ENCODE peak calls at places on chromosomes 3 and 15, in four cellular contexts. F is psoas muscle, M is A673, C is A549. N is an unnamed sample.

GRCh38 chr15:40928351-40928974 is 677 bp upstream of the DLL4 start:
- DNase-seq in M (no peak), F (no peak), C (no peak), N (no peak)

GRCh38 chr15:68668926-68669600 is 90.3 kb downstream of the CORO2B start:
- DNase-seq in M (no peak), C (no peak), F (no peak), N (no peak)

GRCh38 chr3:58101499-58102370 is 93.5 kb downstream of the FLNB start:
- DNase-seq in F (no peak), M (no peak), C (no peak), N (no peak)

GRCh38 chr15:101091080-101092017 is 160.5 kb downstream of the CHSY1 start:
- DNase-seq in M (no peak), F (peak; percentile 58), C (no peak), N (no peak)

GRCh38 chr15:79812536-79812935 is 84.3 kb downstream of the MTHFS start:
- DNase-seq in M (no peak), F (no peak), C (no peak), N (no peak)

GRCh38 chr15:81280086-81280485 is 43.9 kb downstream of the STARD5 start:
- DNase-seq in M (no peak), F (no peak), C (no peak), N (no peak)

GRCh38 chr3:196274585-196274984 is 12.9 kb downstream of the PCYT1A start:
- DNase-seq in F (no peak), M (no peak), C (no peak), N (peak; percentile 91)

GRCh38 chr3:18758047-18758704 is 333.0 kb upstream of the SATB1 start:
- DNase-seq in C (peak; percentile 1), M (peak; percentile 56), F (no peak), N (peak; percentile 88)

GRCh38 chr3:71728632-71729342 is 3.6 kb upstream of the EIF4E3 start:
- DNase-seq in M (peak; percentile 21), C (no peak), F (no peak), N (peak; percentile 64)

GRCh38 chr15:48541659-48542334 is 103.7 kb downstream of the FBN1 start:
- DNase-seq in M (peak; percentile 45), C (no peak), F (no peak), N (no peak)

GRCh38 chr15:88250826-88251225 is 5.7 kb downstream of the NTRK3 start:
- DNase-seq in M (no peak), F (no peak), C (no peak), N (no peak)

GRCh38 chr3:185815391-185816282 is 9.2 kb downstream of the IGF2BP2 start:
- DNase-seq in C (no peak), F (no peak), M (no peak), N (no peak)

GRCh38 chr3:66393486-66394260 is 107.1 kb downstream of the LRIG1 start:
- DNase-seq in M (no peak), C (no peak), F (no peak), N (no peak)

GRCh38 chr3:150783920-150784746 is 21.2 kb upstream of the SIAH2 start:
- DNase-seq in C (no peak), M (no peak), F (no peak), N (no peak)

GRCh38 chr3:171285287-171285686 is 174.9 kb downstream of the TNIK start:
- DNase-seq in C (no peak), F (no peak), M (no peak), N (no peak)

GRCh38 chr15:94417464-94418293 is 186.3 kb downstream of the MCTP2 start:
- DNase-seq in F (no peak), M (no peak), C (no peak), N (no peak)

GRCh38 chr3:133745981-133746721 is at the start of gene TF:
- DNase-seq in C (no peak), F (no peak), M (no peak), N (peak; percentile 22)

GRCh38 chr3:141093397-141093796 is 42.2 kb downstream of the SPSB4 start:
- DNase-seq in M (peak; percentile 40), C (no peak), F (no peak), N (no peak)

GRCh38 chr3:64792458-64792857 is 104.7 kb upstream of the ADAMTS9 start:
- DNase-seq in C (no peak), F (no peak), M (no peak), N (no peak)

GRCh38 chr3:179100652-179101051 is 29.0 kb upstream of the ZMAT3 start:
- DNase-seq in F (peak; percentile 19), C (no peak), M (no peak), N (no peak)

GRCh38 chr3:42709621-42710020 is 7.0 kb upstream of the HHATL start:
- DNase-seq in C (no peak), M (no peak), F (no peak), N (no peak)

GRCh38 chr15:27820232-27820631 is 278.9 kb downstream of the OCA2 start:
- DNase-seq in F (no peak), C (no peak), M (no peak), N (no peak)

GRCh38 chr15:98241032-98241554 is 280.6 kb downstream of the ARRDC4 start:
- DNase-seq in F (no peak), M (no peak), C (no peak), N (no peak)

GRCh38 chr3:63872135-63872924 is 8.7 kb downstream of the ATXN7 start:
- DNase-seq in M (no peak), F (no peak), C (no peak), N (no peak)

GRCh38 chr3:140265269-140265668 is 330.3 kb downstream of the CLSTN2 start:
- DNase-seq in F (no peak), C (no peak), M (no peak), N (no peak)

GRCh38 chr15:51878446-51879386 is 49.3 kb downstream of the TMOD3 start:
- DNase-seq in M (peak; percentile 42), F (no peak), C (no peak), N (no peak)

GRCh38 chr3:18442743-18443669 is 17.9 kb upstream of the SATB1 start:
- DNase-seq in M (no peak), F (no peak), C (no peak), N (no peak)

GRCh38 chr3:148873928-148874326 is 8.8 kb downstream of the CPA3 start:
- DNase-seq in M (no peak), F (no peak), C (no peak), N (no peak)

GRCh38 chr3:148878073-148878472 is 13.0 kb downstream of the CPA3 start:
- DNase-seq in F (no peak), M (no peak), C (no peak), N (no peak)

GRCh38 chr3:148879256-148879655 is 14.2 kb downstream of the CPA3 start:
- DNase-seq in F (no peak), C (no peak), M (no peak), N (no peak)

GRCh38 chr3:148873270-148873927 is 8.3 kb downstream of the CPA3 start:
- DNase-seq in C (no peak), M (no peak), F (no peak), N (no peak)
- H3K27ac ChIP-seq in C (no peak overlapping the region), M (no peak overlapping the region), F (no peak overlapping the region), N (no peak overlapping the region)

DNA sequence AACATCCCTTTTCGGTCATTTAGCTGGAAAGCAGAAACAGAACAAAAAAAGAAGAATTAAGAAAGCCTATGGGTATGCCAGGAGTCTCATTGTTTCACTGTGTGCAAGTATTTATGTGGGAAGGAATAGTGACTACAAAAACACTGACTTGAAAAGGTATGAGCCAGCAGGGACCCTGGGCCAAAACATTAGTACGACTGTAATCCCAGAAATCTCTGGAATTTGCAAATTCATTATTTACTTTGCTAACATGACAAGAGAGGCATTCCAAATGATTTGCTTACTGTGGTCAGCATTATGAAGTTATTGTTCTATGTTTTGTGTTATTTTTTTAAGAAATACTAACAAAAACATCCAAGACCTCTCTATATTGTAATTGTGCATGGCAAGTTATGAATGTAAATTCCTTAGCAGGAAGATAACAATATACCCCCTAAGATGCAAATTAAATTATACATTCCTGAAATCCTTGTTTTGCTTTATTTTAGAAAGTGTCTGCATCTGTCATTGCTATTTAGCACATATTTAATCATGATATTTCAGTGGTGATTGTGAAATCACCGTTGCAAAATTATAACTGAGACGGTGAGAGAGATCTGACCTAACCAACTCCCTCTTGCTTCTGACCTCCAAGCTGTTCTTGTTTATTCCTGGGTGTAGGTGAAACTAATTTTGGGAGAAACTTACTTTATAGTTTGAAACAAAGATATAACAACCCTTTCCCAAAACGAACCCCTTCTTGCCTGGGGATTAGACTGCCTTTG is 299.2 kb downstream of the ZPLD1 start:
- DNase-seq in C (no peak), F (no peak), M (no peak), N (no peak)
- H3K27ac ChIP-seq in C (no peak overlapping the region), F (no peak overlapping the region), M (no peak overlapping the region), N (no peak overlapping the region)

DNA sequence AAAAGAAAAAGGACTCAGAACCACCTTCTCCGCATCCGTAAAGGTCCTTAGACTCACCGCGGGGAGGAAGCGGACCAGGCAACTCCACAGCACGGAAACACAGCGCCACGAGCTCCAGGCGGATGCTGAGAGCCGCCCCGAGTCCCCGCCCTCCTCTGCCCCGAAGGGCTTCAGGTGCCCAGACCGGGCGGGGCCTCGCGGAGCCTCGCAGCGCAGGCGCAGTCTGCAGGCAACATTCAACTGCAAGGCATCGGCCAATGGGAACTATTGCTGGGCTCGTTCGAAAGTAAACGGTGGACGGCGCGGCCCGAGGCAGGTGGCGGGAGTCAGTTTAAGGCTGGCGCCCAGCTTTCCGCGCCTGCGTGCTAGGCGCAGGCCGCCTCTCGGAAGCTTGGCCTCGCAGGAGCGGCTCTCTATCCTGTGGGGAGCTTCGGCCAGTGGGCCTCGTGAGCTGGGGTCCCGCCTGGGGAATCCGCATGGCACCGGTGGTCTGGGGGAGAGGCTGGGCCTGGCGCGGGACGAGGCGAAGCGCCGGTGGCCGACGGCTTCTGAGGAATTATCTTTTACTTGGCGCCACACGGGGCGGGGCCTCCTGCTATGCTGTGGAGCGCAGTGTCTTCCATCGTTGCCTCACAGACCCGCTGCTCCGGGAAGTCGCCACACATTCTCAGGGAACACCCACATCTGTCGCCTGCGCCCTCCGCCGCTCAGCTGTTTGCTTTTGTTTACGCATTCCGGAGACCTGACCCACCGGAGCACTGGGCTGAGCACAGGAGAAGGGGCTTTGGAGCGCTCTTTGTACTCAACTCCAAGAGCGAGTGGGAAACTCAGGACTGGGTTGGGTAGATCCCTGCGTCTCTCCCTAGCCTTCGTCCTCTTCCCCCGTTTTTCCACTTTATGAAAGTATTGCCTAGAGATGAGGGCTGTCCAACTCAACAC is at the start of gene TRIM59:
- DNase-seq in M (peak; percentile 93), C (peak; percentile 99), F (peak; percentile 78), N (peak; percentile 98)
- H3K27ac ChIP-seq in M (peak within 1 kb of the TSS; percentile 53), C (peak within 1 kb of the TSS; percentile 92), F (no peak within 1 kb of the TSS), N (peak within 1 kb of the TSS; percentile 70)

GRCh38 chr3:38153221-38153620 is 12.1 kb upstream of the OXSR1 start:
- DNase-seq in M (no peak), C (no peak), F (no peak), N (no peak)

GRCh38 chr3:38149701-38150100 is 11.2 kb downstream of the MYD88 start:
- DNase-seq in C (no peak), F (no peak), M (no peak), N (no peak)

GRCh38 chr3:38150780-38151528 is 12.5 kb downstream of the MYD88 start:
- DNase-seq in F (no peak), C (no peak), M (no peak), N (no peak)

GRCh38 chr3:38152660-38153059 is 12.7 kb upstream of the OXSR1 start:
- DNase-seq in M (no peak), C (no peak), F (no peak), N (no peak)

DNA sequence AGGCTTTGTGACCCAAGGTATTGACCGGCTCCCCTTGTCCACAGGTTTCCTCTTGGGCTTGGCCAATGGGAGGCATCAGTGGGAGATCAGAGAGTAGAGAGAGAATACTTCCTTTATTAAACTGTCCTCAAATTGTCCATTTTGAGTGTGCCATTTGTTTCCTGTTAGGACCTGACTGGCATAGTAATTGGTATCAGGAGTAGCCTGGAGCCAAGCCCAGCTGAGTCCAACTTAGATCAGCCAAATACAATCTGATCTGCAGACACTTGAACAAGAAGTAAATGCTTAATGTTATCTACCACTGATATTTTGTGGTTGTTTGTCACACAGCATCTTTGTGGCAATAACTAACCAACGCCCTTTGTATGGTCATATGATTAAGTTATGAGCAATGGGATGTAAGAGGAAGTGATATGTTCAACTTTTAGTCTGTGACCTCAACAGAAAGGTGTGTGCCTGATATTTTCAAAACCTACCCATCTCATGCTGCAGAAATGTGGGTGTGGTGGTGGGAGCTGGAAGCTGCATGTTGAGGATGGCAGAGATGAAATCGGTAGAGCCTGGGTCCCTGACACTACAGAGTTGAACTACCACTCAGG is 13.3 kb downstream of the MYD88 start:
- DNase-seq in C (no peak), F (no peak), M (no peak), N (no peak)
- H3K27ac ChIP-seq in C (no peak overlapping the region), F (no peak overlapping the region), M (no peak overlapping the region), N (no peak overlapping the region)